ENCODE peak calls at places on chromosome 16, in four cellular contexts. R, X, Q and V are unnamed samples.

GRCh38 chr16:57862698-57863433 is 60.6 kb upstream of the KIFC3 start:
- DNase-seq in R (no peak), X (no peak), Q (no peak), V (no peak)

GRCh38 chr16:88417684-88418476 is 35.1 kb downstream of the ZNF469 start:
- DNase-seq in R (no peak), X (no peak), Q (no peak), V (no peak)

GRCh38 chr16:65576631-65577030 is 454.8 kb upstream of the CDH11 start:
- DNase-seq in R (no peak), X (no peak), Q (no peak), V (no peak)

GRCh38 chr16:2507679-2508064 is 6.1 kb upstream of the ATP6V0C start:
- DNase-seq in R (no peak), X (peak; percentile 46), Q (no peak), V (no peak)

GRCh38 chr16:21643787-21644186 is 8.6 kb downstream of the IGSF6 start:
- DNase-seq in R (no peak), X (no peak), Q (no peak), V (no peak)

GRCh38 chr16:51753382-51753781 is 602.3 kb upstream of the SALL1 start:
- DNase-seq in R (no peak), X (no peak), Q (no peak), V (no peak)

GRCh38 chr16:87431926-87432325 is 39.8 kb downstream of the MAP1LC3B start:
- DNase-seq in R (no peak), X (no peak), Q (no peak), V (peak; percentile 79)

GRCh38 chr16:88437367-88437964 is 15.6 kb upstream of the ZFPM1 start:
- DNase-seq in R (no peak), X (no peak), Q (peak; percentile 68), V (no peak)

DNA sequence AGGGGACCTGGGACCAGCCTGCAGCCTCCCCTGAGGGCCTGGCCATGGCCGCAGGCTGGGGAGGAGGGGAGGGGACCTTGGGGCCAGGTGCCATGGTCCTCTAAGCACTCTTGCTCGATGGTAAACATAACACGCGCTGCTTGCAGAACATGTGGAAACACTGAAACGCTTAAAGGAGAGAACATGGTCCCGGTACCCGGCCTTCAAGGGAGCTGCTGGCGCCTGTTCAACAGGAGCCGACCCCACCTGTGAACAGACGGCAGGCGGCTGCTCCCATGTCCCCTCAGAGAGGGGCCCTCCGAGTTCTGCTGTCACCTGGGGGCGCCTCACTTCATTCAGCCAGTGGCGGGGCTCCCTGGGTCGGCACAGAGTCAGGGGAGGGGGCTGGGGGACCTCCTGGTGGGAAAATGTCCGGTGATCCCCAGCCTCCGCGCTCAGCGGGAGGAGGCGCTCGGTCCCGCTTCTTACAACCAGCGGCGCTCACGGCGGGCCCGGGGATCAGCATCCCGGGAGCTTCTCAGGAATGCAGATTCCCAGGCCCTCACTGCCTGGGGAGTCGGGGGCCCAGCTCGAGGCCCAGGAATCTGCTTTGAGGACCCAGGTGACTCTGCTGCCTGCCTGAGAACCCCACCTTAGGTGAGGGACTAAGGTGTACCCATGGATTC is 854 bp upstream of the SSTR5 start:
- DNase-seq in R (no peak), X (no peak), Q (peak; percentile 27), V (no peak)
- H3K4me3 ChIP-seq in R (no peak overlapping the region), X (no peak overlapping the region), Q (no peak overlapping the region), V (no peak overlapping the region)

GRCh38 chr16:86093801-86094750 is 195.1 kb downstream of the IRF8 start:
- DNase-seq in R (no peak), X (no peak), Q (no peak), V (no peak)
- TF ChIP-seq CTCF in R (no peak), X (no peak), Q (no peak), V (no peak)

GRCh38 chr16:24428751-24429150 is 110.6 kb upstream of the RBBP6 start:
- DNase-seq in R (no peak), X (no peak), Q (no peak), V (no peak)
- H3K4me3 ChIP-seq in R (no peak overlapping the region), X (no peak overlapping the region), Q (no peak overlapping the region), V (no peak overlapping the region)

GRCh38 chr16:77406680-77407079 is 28.2 kb downstream of the ADAMTS18 start:
- DNase-seq in R (no peak), X (no peak), Q (no peak), V (peak; percentile 15)
- TF ChIP-seq CTCF in R (no peak), X (no peak), Q (no peak), V (peak; percentile 59)